ENCODE peak calls at places on chromosomes 4 and X, in nine cellular contexts. N, U, K, X, A, C, H, J and P are unnamed samples. For H3K4me1 and H3K36me3, the result is how much of the 10 kb centered on the place peaks cover.

GRCh38 chr4:169359961-169360360 is 89.2 kb upstream of the SH3RF1 start:
- DNase-seq in X (no peak), N (no peak), K (no peak), A (no peak), H (no peak), C (no peak), J (no peak), U (no peak), P (no peak)

GRCh38 chrX:122586831-122587230 is 597.2 kb upstream of the GRIA3 start:
- DNase-seq in C (no peak), N (no peak), X (no peak), K (no peak), A (no peak), J (no peak), H (no peak), U (no peak), P (no peak)

GRCh38 chr4:4606321-4606720 is 64.5 kb upstream of the STX18 start:
- DNase-seq in J (no peak), N (no peak), C (no peak), X (no peak), H (no peak), K (no peak), A (no peak), U (no peak), P (no peak)

GRCh38 chr4:15659768-15660394 is 4.7 kb upstream of the FBXL5 start:
- DNase-seq in N (no peak), H (no peak), X (no peak), K (no peak), A (peak), U (no peak), J (no peak), C (peak), P (no peak)

GRCh38 chr4:153217440-153217839 is 13.2 kb downstream of the TRIM2 start:
- DNase-seq in U (no peak), C (no peak), H (no peak), K (no peak), J (no peak), N (no peak), X (no peak), A (no peak), P (no peak)

GRCh38 chrX:68929332-68930150 is 100.7 kb downstream of the EFNB1 start:
- DNase-seq in K (no peak), A (no peak), U (peak), N (no peak), C (no peak), J (peak), X (peak), H (no peak), P (peak)

GRCh38 chrX:19535481-19535880 is 20.2 kb upstream of the MAP3K15 start:
- DNase-seq in C (no peak), J (no peak), U (no peak), X (no peak), H (no peak), A (no peak), N (no peak), K (peak), P (no peak)

GRCh38 chrX:9539611-9540387 is 74.9 kb downstream of the TBL1X start:
- DNase-seq in N (no peak), K (no peak), C (no peak), X (no peak), J (no peak), A (no peak), H (no peak), U (no peak), P (no peak)

GRCh38 chr4:156942991-156943390 is 28.6 kb downstream of the PDGFC start:
- DNase-seq in N (no peak), C (no peak), X (no peak), K (no peak), H (no peak), J (no peak), U (no peak), A (no peak), P (no peak)

GRCh38 chr4:87322754-87323153 is at the start of gene HSD17B13:
- DNase-seq in U (no peak), K (no peak), N (no peak), C (no peak), A (no peak), H (no peak), X (no peak), J (no peak), P (no peak)

GRCh38 chrX:18579495-18579894 is 92.4 kb downstream of the RS1 start:
- DNase-seq in C (no peak), A (no peak), H (no peak), X (no peak), J (no peak), U (no peak), N (no peak), K (no peak), P (no peak)

GRCh38 chr4:165502919-165503907 is 124.4 kb downstream of the CPE start:
- DNase-seq in N (no peak), A (no peak), H (no peak), U (no peak), J (no peak), C (peak), X (no peak), K (no peak), P (no peak)

GRCh38 chrX:103629295-103630170 is 758 bp downstream of the TCEAL1 start:
- DNase-seq in C (peak), X (peak), U (peak), J (no peak), K (peak), N (peak), A (peak), H (peak), P (peak)

GRCh38 chr4:107801766-107802211 is 22.9 kb upstream of the SGMS2 start:
- DNase-seq in J (no peak), C (no peak), H (no peak), K (no peak), U (no peak), A (peak), X (no peak), N (no peak), P (no peak)

GRCh38 chrX:24148535-24149345 is 789 bp upstream of the ZFX start:
- DNase-seq in X (no peak), C (no peak), A (peak), H (no peak), J (no peak), K (peak), N (peak), U (peak), P (no peak)

GRCh38 chr4:74105656-74106275 is 6.8 kb upstream of the CXCL2 start:
- DNase-seq in C (no peak), H (no peak), N (peak), A (no peak), U (peak), K (no peak), X (no peak), J (no peak), P (no peak)
- H3K4me1 ChIP-seq in C (under half), H (under half), N (half or more), A (under half), U (under half), K (under half), X (under half), J (under half), P (under half)

GRCh38 chrX:74280759-74281158 is 23.2 kb upstream of the ZCCHC13 start:
- DNase-seq in C (no peak), X (no peak), N (no peak), A (no peak), H (no peak), U (no peak), J (no peak), K (no peak), P (no peak)

GRCh38 chrX:74272230-74272629 is 31.8 kb upstream of the ZCCHC13 start:
- DNase-seq in H (no peak), A (no peak), C (no peak), J (no peak), K (no peak), N (no peak), X (no peak), U (no peak), P (no peak)

GRCh38 chrX:74277846-74278245 is 26.1 kb upstream of the ZCCHC13 start:
- DNase-seq in J (no peak), K (no peak), A (no peak), X (no peak), U (no peak), C (no peak), H (no peak), N (no peak), P (no peak)

GRCh38 chrX:74277320-74277719 is 26.7 kb upstream of the ZCCHC13 start:
- DNase-seq in C (no peak), J (no peak), X (no peak), H (no peak), K (no peak), U (no peak), N (no peak), A (no peak), P (no peak)
- H3K36me3 ChIP-seq in C (half or more), J (under half), X (under half), H (half or more), K (half or more), U (half or more), N (under half), A (under half), P (under half)

DNA sequence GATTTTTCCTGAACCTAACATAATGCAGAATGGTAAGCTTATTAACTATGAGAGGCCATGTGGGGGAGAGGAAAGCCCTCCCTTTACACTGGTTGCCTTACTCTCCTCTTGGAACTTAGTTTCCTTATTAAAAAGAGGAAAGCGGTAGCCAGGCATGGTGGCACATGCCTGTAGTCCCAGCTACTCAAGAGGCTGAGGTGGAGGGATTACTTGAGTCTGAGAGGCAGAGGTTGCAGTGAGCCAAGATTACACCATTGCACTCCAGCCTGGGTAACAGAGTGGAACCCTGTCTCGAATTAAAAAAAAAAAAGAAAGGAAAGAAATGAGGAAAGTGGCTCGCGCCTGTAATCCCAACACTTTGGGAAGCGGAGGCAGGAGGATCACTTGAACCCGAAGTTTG is 2.0 kb downstream of the FAM47E start:
- DNase-seq in C (no peak), H (no peak), K (no peak), J (no peak), X (no peak), U (no peak), A (no peak), N (no peak), P (no peak)
- H3K4me1 ChIP-seq in C (under half), H (under half), K (under half), J (under half), X (under half), U (under half), A (under half), N (under half), P (under half)

DNA sequence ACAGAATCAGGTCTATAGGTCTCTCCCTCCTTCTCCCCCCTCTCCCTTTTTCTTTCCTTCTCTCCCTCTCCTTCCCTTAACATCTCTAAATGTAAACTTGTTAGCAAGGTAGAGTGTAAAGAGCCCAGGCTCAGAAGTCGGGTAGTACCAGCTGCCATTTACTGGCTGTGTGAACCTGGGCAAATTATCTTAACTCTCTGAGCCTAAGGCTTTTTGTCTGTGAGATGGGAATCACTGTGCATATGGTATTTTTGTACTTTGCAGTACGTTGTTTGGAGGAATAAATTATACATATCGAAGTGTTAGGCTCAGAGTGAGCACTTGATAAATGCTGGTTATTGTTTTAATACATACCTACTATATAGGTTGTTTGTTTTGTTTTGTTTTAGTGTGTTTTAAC is 154.0 kb downstream of the RBMX2 start:
- DNase-seq in X (no peak), N (no peak), A (no peak), K (no peak), J (no peak), C (no peak), U (no peak), H (no peak), P (no peak)
- H3K36me3 ChIP-seq in X (under half), N (under half), A (under half), K (under half), J (under half), C (under half), U (under half), H (under half), P (under half)

GRCh38 chrX:431492-432132 is 44.9 kb upstream of the PPP2R3B start:
- DNase-seq in H (no peak), X (no peak), U (no peak), A (no peak), C (no peak), N (no peak), J (no peak), K (no peak), P (no peak)
- H3K4me1 ChIP-seq in H (under half), X (under half), U (under half), A (under half), C (under half), N (under half), J (under half), K (under half), P (under half)